ENCODE peak calls at places on chromosomes 6 and 20, in six cellular contexts. R is HepG2, W is sigmoid colon, C is transverse colon, P is upper lobe of left lung, K is endothelial cell of umbilical vein. I is an unnamed sample.

GRCh38 chr20:60465993-60466682 is 507.9 kb downstream of the CDH26 start:
- DNase-seq in R (no peak), W (no peak), C (no peak), P (no peak), K (no peak), I (no peak)

GRCh38 chr6:2890981-2891767 is 11.9 kb downstream of the SERPINB9 start:
- DNase-seq in R (no peak), W (no peak), C (peak; percentile 60), P (no peak), K (no peak), I (no peak)

GRCh38 chr6:95364016-95364604 is 213.2 kb upstream of the MANEA start:
- DNase-seq in R (peak; percentile 20), W (no peak), C (no peak), P (no peak), K (no peak), I (no peak)

GRCh38 chr6:32154514-32155161 is 697 bp downstream of the PPT2 start:
- DNase-seq in R (peak; percentile 86), W (peak; percentile 89), C (peak; percentile 85), P (peak; percentile 74), K (peak; percentile 68), I (peak; percentile 81)

GRCh38 chr6:15065603-15066002 is 180.3 kb upstream of the JARID2 start:
- DNase-seq in R (no peak), W (no peak), C (no peak), P (no peak), K (no peak), I (no peak)

GRCh38 chr6:129096651-129097290 is 213.8 kb downstream of the LAMA2 start:
- DNase-seq in R (no peak), W (no peak), C (no peak), P (no peak), K (no peak), I (no peak)

GRCh38 chr6:18324708-18325047 is 60.3 kb upstream of the DEK start:
- DNase-seq in R (no peak), W (no peak), C (no peak), P (peak; percentile 38), K (no peak), I (no peak)

GRCh38 chr6:16688984-16689636 is 72.2 kb downstream of the ATXN1 start:
- DNase-seq in R (no peak), W (no peak), C (no peak), P (no peak), K (peak; percentile 94), I (no peak)

GRCh38 chr6:156789081-156789943 is 12.1 kb downstream of the ARID1B start:
- DNase-seq in R (no peak), W (no peak), C (no peak), P (no peak), K (no peak), I (no peak)

GRCh38 chr20:61940976-61941720 is 124.5 kb downstream of the TAF4 start:
- DNase-seq in R (no peak), W (peak; percentile 39), C (no peak), P (no peak), K (no peak), I (no peak)

GRCh38 chr6:30152910-30153309 is 8.1 kb downstream of the TRIM10 start:
- DNase-seq in R (no peak), W (no peak), C (no peak), P (no peak), K (no peak), I (no peak)

GRCh38 chr20:3404402-3404801 is 3.1 kb downstream of the DNAAF9 start:
- DNase-seq in R (no peak), W (no peak), C (no peak), P (no peak), K (peak; percentile 42), I (no peak)

GRCh38 chr6:16136086-16136485 is 7.2 kb downstream of the MYLIP start:
- DNase-seq in R (no peak), W (no peak), C (no peak), P (no peak), K (no peak), I (no peak)

GRCh38 chr20:60138263-60139127 is 180.3 kb downstream of the CDH26 start:
- DNase-seq in R (no peak), W (no peak), C (peak; percentile 48), P (peak; percentile 56), K (no peak), I (peak; percentile 55)

GRCh38 chr20:51454250-51454865 is 88.2 kb downstream of the NFATC2 start:
- DNase-seq in R (no peak), W (no peak), C (no peak), P (no peak), K (no peak), I (no peak)

GRCh38 chr20:3908667-3909066 is 19.5 kb downstream of the PANK2 start:
- DNase-seq in R (no peak), W (no peak), C (no peak), P (no peak), K (no peak), I (no peak)

GRCh38 chr6:3304500-3305215 is 45.9 kb downstream of the PSMG4 start:
- DNase-seq in R (no peak), W (peak; percentile 45), C (peak; percentile 3), P (no peak), K (no peak), I (no peak)

GRCh38 chr6:4732691-4733315 is 43.4 kb upstream of the CDYL start:
- DNase-seq in R (peak; percentile 24), W (peak; percentile 85), C (peak; percentile 41), P (peak; percentile 36), K (peak; percentile 85), I (peak; percentile 44)

GRCh38 chr20:38669688-38670087 is 54.6 kb upstream of the SLC32A1 start:
- DNase-seq in R (no peak), W (no peak), C (no peak), P (no peak), K (no peak), I (no peak)

GRCh38 chr20:53914091-53914860 is 156.1 kb downstream of the BCAS1 start:
- DNase-seq in R (no peak), W (no peak), C (peak; percentile 8), P (no peak), K (no peak), I (no peak)

GRCh38 chr6:36608788-36609563 is 14.8 kb downstream of the SRSF3 start:
- DNase-seq in R (peak; percentile 87), W (peak; percentile 46), C (no peak), P (peak; percentile 12), K (no peak), I (no peak)
- TF ChIP-seq POLR2AphosphoS5 in R (no peak), W (peak; percentile 9), C (no peak), P (no peak), K (peak; percentile 15), I (no peak)

GRCh38 chr6:35013701-35014100 is 124.6 kb downstream of the ANKS1A start:
- DNase-seq in R (no peak), W (no peak), C (no peak), P (no peak), K (no peak), I (no peak)
- H3K27ac ChIP-seq in R (no peak overlapping the region), W (peak overlapping the region; percentile 91), C (no peak overlapping the region), P (no peak overlapping the region), K (no peak overlapping the region), I (peak overlapping the region; percentile 92)

DNA sequence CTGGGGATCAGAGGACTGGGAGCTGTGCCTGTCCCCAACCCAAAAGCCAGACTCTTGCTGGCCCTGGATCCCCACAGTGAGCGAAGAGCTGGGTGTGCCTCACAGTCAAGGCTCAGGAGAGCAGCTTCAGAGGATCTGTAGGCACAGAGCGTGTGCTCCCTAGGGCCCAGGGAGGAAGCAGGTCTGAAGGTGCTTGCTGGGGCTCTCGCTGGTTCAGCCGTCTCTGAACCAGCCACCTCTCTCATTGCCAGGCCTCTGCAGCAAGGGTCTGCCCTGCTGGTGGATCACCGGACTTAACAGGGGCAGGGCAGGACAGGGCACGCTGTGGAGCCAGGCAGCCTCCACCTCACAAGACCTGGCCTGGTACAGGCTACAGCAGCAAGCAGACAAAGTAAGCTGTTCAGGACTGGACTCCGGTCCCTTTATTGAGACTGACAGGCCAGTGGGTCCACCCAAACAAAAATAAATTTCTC is 13.8 kb downstream of the PCIF1 start:
- DNase-seq in R (no peak), W (no peak), C (no peak), P (no peak), K (no peak), I (no peak)
- TF ChIP-seq POLR2AphosphoS5 in R (peak; percentile 13), W (peak; percentile 3), C (no peak), P (no peak), K (no peak), I (no peak)

GRCh38 chr6:167937301-167937700 is 60.2 kb upstream of the KIF25 start:
- DNase-seq in R (no peak), W (no peak), C (no peak), P (no peak), K (no peak), I (no peak)
- H3K27ac ChIP-seq in R (no peak overlapping the region), W (no peak overlapping the region), C (peak overlapping the region; percentile 81), P (no peak overlapping the region), K (no peak overlapping the region), I (no peak overlapping the region)

DNA sequence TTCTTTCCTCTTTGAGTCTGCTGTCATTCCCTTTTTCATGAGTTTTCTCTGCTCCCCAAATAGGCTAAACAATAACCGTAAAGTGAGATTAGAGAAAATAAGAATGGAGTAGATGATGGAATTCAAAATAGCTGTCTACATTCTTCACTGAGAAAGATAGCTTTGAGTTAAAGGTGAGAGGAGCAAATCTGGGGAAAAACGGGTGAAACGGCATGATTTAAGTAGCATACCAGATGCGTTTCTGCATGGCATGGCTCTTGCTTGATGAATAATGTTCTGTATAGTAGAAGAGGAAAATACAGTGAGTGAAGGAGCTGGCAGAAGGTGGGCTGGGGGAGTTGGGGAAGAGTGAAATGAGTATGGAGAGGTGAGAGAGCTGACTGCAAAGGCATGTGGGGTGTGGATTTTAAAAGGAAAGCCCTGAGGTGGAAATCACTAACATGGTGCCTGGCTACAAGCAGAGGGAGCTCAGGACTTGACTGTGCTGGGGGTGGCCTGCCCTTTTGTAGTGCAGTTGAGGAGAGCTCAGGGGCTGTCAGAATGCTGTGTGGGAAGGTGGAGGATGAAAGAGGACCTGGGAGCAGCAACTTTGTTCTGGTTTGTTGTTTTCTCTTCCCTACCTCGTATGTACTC is 8.8 kb downstream of the BICRAL start:
- DNase-seq in R (no peak), W (no peak), C (no peak), P (no peak), K (no peak), I (no peak)
- TF ChIP-seq POLR2AphosphoS5 in R (no peak), W (no peak), C (no peak), P (no peak), K (no peak), I (no peak)

GRCh38 chr6:26311385-26312095 is 53.5 kb upstream of the BTN3A2 start:
- DNase-seq in R (peak; percentile 82), W (no peak), C (peak; percentile 38), P (no peak), K (peak; percentile 81), I (no peak)

GRCh38 chr6:26309731-26310142 is 55.3 kb upstream of the BTN3A2 start:
- DNase-seq in R (peak; percentile 76), W (no peak), C (no peak), P (no peak), K (no peak), I (no peak)

GRCh38 chr6:26311012-26311384 is 54.0 kb upstream of the BTN3A2 start:
- DNase-seq in R (peak; percentile 38), W (no peak), C (no peak), P (no peak), K (peak; percentile 47), I (no peak)

GRCh38 chr6:26312501-26313390 is 52.3 kb upstream of the BTN3A2 start:
- DNase-seq in R (peak; percentile 92), W (peak; percentile 89), C (peak; percentile 85), P (peak; percentile 80), K (peak; percentile 83), I (peak; percentile 78)

GRCh38 chr6:26312096-26312463 is 52.9 kb upstream of the BTN3A2 start:
- DNase-seq in R (no peak), W (no peak), C (no peak), P (no peak), K (no peak), I (no peak)
- H3K27ac ChIP-seq in R (peak overlapping the region; percentile 55), W (peak overlapping the region; percentile 60), C (peak overlapping the region; percentile 71), P (peak overlapping the region; percentile 10), K (peak overlapping the region; percentile 19), I (peak overlapping the region; percentile 2)

I was measured in stomach.